ENCODE peak calls at places on chromosomes 2 and 18, in nine cellular contexts. Q is left ventricle myocardium inferior, M is GM23248, R is Panc1, W is T-helper 17 cell, G is gastrocnemius medialis, F is uterus, X is right lobe of liver, S is heart right ventricle. H is an unnamed sample. For H3K9me3, the result is how much of the 10 kb centered on the place peaks cover.

GRCh38 chr2:69060938-69061501 is 48.0 kb downstream of the ANTXR1 start:
- DNase-seq in Q (no peak), M (no peak), R (no peak), W (no peak), G (no peak), F (no peak), X (no peak), S (no peak), H (no peak)

GRCh38 chr2:142952018-142952417 is 74.6 kb downstream of the KYNU start:
- DNase-seq in Q (no peak), M (no peak), R (no peak), W (no peak), G (no peak), F (no peak), X (no peak), S (no peak), H (no peak)

GRCh38 chr2:187842978-187843847 is 289.0 kb upstream of the TFPI start:
- DNase-seq in Q (no peak), M (peak), R (peak), W (no peak), G (no peak), F (no peak), X (no peak), S (no peak), H (peak)

GRCh38 chr18:48943736-48944527 is 6.8 kb downstream of the SMAD7 start:
- DNase-seq in Q (no peak), M (peak), R (no peak), W (no peak), G (no peak), F (no peak), X (no peak), S (no peak), H (no peak)

GRCh38 chr2:168033966-168034365 is 213.4 kb downstream of the STK39 start:
- DNase-seq in Q (no peak), M (no peak), R (no peak), W (no peak), G (no peak), F (no peak), X (no peak), S (no peak), H (no peak)

GRCh38 chr18:2894841-2895370 is 48.1 kb downstream of the EMILIN2 start:
- DNase-seq in Q (no peak), M (no peak), R (no peak), W (no peak), G (no peak), F (peak), X (no peak), S (no peak), H (no peak)

GRCh38 chr2:176619504-176619903 is 350.3 kb downstream of the MTX2 start:
- DNase-seq in Q (peak), M (no peak), R (no peak), W (no peak), G (no peak), F (no peak), X (no peak), S (no peak), H (no peak)

GRCh38 chr18:25875574-25875973 is 214.8 kb downstream of the SS18 start:
- DNase-seq in Q (no peak), M (no peak), R (no peak), W (no peak), G (no peak), F (no peak), X (no peak), S (no peak), H (peak)

GRCh38 chr2:118641711-118642110 is 205.7 kb downstream of the EN1 start:
- DNase-seq in Q (no peak), M (peak), R (no peak), W (no peak), G (no peak), F (no peak), X (no peak), S (no peak), H (no peak)

GRCh38 chr2:223465793-223466192 is 136.4 kb downstream of the SCG2 start:
- DNase-seq in Q (peak), M (peak), R (no peak), W (no peak), G (peak), F (peak), X (peak), S (peak), H (no peak)

DNA sequence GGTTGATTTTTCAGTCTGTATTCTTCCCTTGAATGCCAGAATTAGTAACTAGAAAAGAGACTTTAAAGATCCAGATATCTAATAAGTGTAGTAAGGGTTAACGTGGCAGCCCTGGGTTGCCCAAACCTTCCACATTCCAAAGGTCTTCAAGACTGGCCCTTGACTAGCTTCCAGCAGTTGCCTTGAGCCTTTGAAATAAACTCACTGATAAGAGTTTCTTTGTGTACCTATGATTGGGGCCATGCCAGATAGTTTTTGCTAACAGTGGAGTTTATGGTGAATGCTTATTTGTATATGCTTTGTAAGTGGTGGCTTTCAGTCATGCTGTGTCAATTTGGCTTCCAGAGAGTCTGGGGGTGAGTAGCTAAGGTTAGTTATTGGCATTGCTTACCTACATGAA is 722.3 kb downstream of the RNF144A start:
- DNase-seq in Q (no peak), M (no peak), R (no peak), W (no peak), G (no peak), F (no peak), X (no peak), S (no peak), H (no peak)
- H3K9me3 ChIP-seq in Q (under half), M (under half), R (under half), W (under half), G (under half), F (under half), X (under half), S (under half), H (under half)

DNA sequence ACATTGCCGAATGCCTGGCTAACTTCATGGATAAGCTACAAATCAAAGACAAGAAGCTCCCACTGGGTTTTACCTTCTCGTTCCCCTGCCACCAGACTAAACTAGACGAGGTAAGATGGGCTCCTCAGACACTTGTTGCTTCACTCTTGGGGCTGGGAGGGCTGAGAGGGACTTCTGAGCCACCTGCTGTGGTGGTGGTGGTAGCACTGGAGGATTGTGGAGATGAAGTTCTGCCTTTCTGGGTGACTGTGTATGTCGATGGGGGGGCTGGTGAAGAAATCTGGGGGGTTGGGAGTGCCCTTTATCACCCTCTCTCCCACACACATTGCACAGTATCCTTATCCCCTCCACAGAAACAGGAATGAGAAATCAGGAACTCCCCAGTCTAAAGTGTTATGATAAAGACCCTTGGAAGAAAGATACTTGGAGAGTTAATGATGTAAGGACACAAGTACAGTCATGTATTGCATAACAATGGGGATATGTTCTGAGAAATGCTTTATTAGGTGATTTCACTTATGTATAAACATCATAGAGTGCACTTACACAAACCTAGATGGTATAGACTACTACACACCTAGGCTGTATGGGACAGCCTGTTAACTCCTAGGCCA is 38.5 kb downstream of the HK2 start:
- DNase-seq in Q (no peak), M (peak), R (no peak), W (no peak), G (no peak), F (no peak), X (no peak), S (no peak), H (peak)
- H3K9me3 ChIP-seq in Q (under half), M (under half), R (under half), W (under half), G (under half), F (under half), X (under half), S (under half), H (under half)

GRCh38 chr18:13281406-13281805 is 62.8 kb downstream of the LDLRAD4 start:
- DNase-seq in Q (no peak), M (no peak), R (no peak), W (no peak), G (no peak), F (no peak), X (no peak), S (no peak), H (no peak)

GRCh38 chr18:13280066-13280795 is 61.7 kb downstream of the LDLRAD4 start:
- DNase-seq in Q (no peak), M (no peak), R (no peak), W (no peak), G (no peak), F (no peak), X (no peak), S (no peak), H (peak)

GRCh38 chr18:13278231-13278630 is 59.7 kb downstream of the LDLRAD4 start:
- DNase-seq in Q (no peak), M (no peak), R (no peak), W (no peak), G (no peak), F (no peak), X (no peak), S (no peak), H (no peak)

GRCh38 chr18:13276530-13277520 is 58.3 kb downstream of the LDLRAD4 start:
- DNase-seq in Q (no peak), M (no peak), R (no peak), W (no peak), G (no peak), F (no peak), X (no peak), S (no peak), H (no peak)

GRCh38 chr18:13279181-13280065 is 60.9 kb downstream of the LDLRAD4 start:
- DNase-seq in Q (no peak), M (no peak), R (no peak), W (no peak), G (no peak), F (no peak), X (no peak), S (no peak), H (no peak)
- H3K9me3 ChIP-seq in Q (under half), M (under half), R (under half), W (under half), G (under half), F (under half), X (under half), S (under half), H (under half)

GRCh38 chr18:79903787-79904356 is 47.6 kb downstream of the SLC66A2 start:
- DNase-seq in Q (no peak), M (no peak), R (no peak), W (no peak), G (peak), F (no peak), X (no peak), S (no peak), H (no peak)
- H3K9me3 ChIP-seq in Q (under half), M (under half), R (under half), W (under half), G (under half), F (under half), X (under half), S (under half), H (under half)

DNA sequence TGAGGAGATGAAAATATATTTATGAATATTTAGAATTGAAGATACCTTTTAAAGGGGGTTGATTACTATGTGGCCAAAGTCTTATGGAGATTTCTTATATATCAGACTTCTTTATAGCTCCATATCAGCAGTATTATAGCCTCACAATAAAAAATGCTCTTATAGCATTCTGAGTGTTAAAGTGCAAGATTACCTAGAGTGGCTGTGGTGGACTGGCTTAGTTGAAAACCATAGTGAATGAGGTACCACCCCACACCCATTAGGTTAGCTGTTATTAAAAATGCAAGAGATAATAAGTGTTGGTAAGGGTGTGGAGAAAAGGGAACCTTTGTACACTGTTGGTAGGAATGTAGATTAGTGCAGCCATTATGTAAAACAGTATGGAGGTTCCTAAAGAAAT is 39.7 kb downstream of the NCOA1 start:
- DNase-seq in Q (no peak), M (no peak), R (no peak), W (no peak), G (no peak), F (no peak), X (no peak), S (no peak), H (no peak)
- H3K9me3 ChIP-seq in Q (under half), M (under half), R (under half), W (under half), G (under half), F (under half), X (under half), S (under half), H (under half)

DNA sequence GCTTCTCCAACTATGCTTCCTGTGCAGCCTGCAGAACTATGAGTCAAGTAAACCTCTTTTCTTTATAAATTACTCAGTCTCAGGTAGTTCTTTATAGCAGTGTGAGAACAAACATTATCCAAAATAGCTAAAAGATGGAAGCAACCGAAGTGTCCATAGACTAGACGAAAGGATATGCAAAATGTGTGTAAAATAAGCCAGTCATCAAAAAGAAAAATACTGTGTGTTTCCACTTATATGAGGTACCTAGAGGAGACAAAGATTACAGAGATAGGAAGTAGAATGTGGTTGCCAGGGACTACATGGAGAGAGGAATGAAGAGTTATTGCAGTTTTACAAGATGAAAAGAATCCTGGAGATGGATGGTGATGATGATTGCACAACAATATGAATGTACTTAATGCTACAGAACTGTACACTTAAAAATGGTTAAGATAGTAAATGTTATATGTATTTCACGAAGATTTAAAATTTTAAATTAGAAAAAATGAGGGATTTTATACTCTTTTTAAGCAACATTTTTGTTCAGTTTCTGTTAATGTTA is 99.3 kb upstream of the FN1 start:
- DNase-seq in Q (no peak), M (no peak), R (no peak), W (no peak), G (no peak), F (no peak), X (no peak), S (no peak), H (peak)
- H3K9me3 ChIP-seq in Q (under half), M (under half), R (under half), W (under half), G (under half), F (under half), X (under half), S (under half), H (under half)

GRCh38 chr18:78082776-78083175 is 833.1 kb downstream of the GALR1 start:
- DNase-seq in Q (no peak), M (no peak), R (no peak), W (no peak), G (no peak), F (no peak), X (no peak), S (no peak), H (no peak)

GRCh38 chr18:78090584-78090983 is 840.9 kb downstream of the GALR1 start:
- DNase-seq in Q (no peak), M (no peak), R (no peak), W (no peak), G (no peak), F (no peak), X (no peak), S (no peak), H (no peak)

GRCh38 chr18:78086931-78087330 is 837.3 kb downstream of the GALR1 start:
- DNase-seq in Q (no peak), M (no peak), R (no peak), W (no peak), G (no peak), F (no peak), X (no peak), S (no peak), H (no peak)

GRCh38 chr18:78085241-78086185 is 835.9 kb downstream of the GALR1 start:
- DNase-seq in Q (no peak), M (no peak), R (no peak), W (no peak), G (no peak), F (no peak), X (no peak), S (no peak), H (no peak)

GRCh38 chr18:78087338-78087737 is 837.7 kb downstream of the GALR1 start:
- DNase-seq in Q (no peak), M (no peak), R (no peak), W (no peak), G (no peak), F (no peak), X (no peak), S (no peak), H (no peak)
- H3K9me3 ChIP-seq in Q (under half), M (under half), R (under half), W (under half), G (under half), F (under half), X (under half), S (under half), H (under half)

GRCh38 chr18:46867471-46868170 is 49.7 kb downstream of the PIAS2 start:
- DNase-seq in Q (no peak), M (no peak), R (no peak), W (no peak), G (no peak), F (no peak), X (no peak), S (no peak), H (no peak)
- H3K9me3 ChIP-seq in Q (under half), M (under half), R (under half), W (under half), G (under half), F (under half), X (under half), S (under half), H (under half)

GRCh38 chr2:234348081-234348480 is 148.8 kb downstream of the ARL4C start:
- DNase-seq in Q (no peak), M (no peak), R (no peak), W (no peak), G (peak), F (no peak), X (no peak), S (no peak), H (no peak)
- H3K9me3 ChIP-seq in Q (under half), M (under half), R (under half), W (under half), G (under half), F (under half), X (under half), S (under half), H (under half)